ENCODE peak calls at places on chromosomes 13 and 19, in four cellular contexts. L is neural progenitor cell, F is choroid plexus epithelial cell, S is IMR-90. G is an unnamed sample.

GRCh38 chr13:94701313-94702180 is 10.8 kb downstream of the SOX21 start:
- DNase-seq in F (no peak), L (no peak), S (no peak), G (no peak)

GRCh38 chr13:106744516-106744915 is 176.6 kb upstream of the ARGLU1 start:
- DNase-seq in F (no peak), L (no peak), S (no peak), G (no peak)

GRCh38 chr13:52906122-52906903 is 57.9 kb upstream of the PCDH8 start:
- DNase-seq in F (no peak), S (no peak), L (no peak), G (no peak)

GRCh38 chr19:7652061-7652641 is 15.2 kb downstream of the STXBP2 start:
- DNase-seq in S (peak), F (peak), L (peak), G (peak)

GRCh38 chr13:39224841-39225240 is 186.6 kb downstream of the NHLRC3 start:
- DNase-seq in L (no peak), F (no peak), S (no peak), G (no peak)

GRCh38 chr13:113848431-113849260 is 15.2 kb downstream of the GAS6 start:
- DNase-seq in L (no peak), F (no peak), S (no peak), G (no peak)

GRCh38 chr19:2474232-2475017 is 1.5 kb upstream of the GADD45B start:
- DNase-seq in S (peak), F (peak), L (peak), G (no peak)

GRCh38 chr19:17481986-17482385 is 11.7 kb downstream of the SLC27A1 start:
- DNase-seq in L (no peak), S (no peak), F (no peak), G (no peak)

GRCh38 chr13:80955487-80955886 is 614.6 kb upstream of the SPRY2 start:
- DNase-seq in S (no peak), F (peak), L (no peak), G (peak)

GRCh38 chr19:6674868-6675305 is 4.9 kb upstream of the TNFSF14 start:
- DNase-seq in S (peak), L (peak), F (peak), G (peak)

GRCh38 chr19:5964816-5965565 is 12.9 kb downstream of the RANBP3 start:
- DNase-seq in S (no peak), F (no peak), L (no peak), G (no peak)

GRCh38 chr19:58196911-58197616 is 14.2 kb downstream of the ZNF274 start:
- DNase-seq in S (peak), L (no peak), F (peak), G (no peak)

GRCh38 chr19:47158367-47158791 is 27.7 kb downstream of the SAE1 start:
- DNase-seq in L (no peak), S (no peak), F (no peak), G (no peak)

GRCh38 chr19:19043881-19044280 is 10.5 kb downstream of the ARMC6 start:
- DNase-seq in S (no peak), F (no peak), L (no peak), G (no peak)

GRCh38 chr19:35266149-35266903 is 2.4 kb upstream of the USF2 start:
- DNase-seq in F (no peak), L (no peak), S (no peak), G (no peak)

GRCh38 chr13:77544365-77544764 is 8.9 kb downstream of the SCEL start:
- DNase-seq in S (no peak), F (peak), L (no peak), G (no peak)

GRCh38 chr13:28707629-28708427 is 10.9 kb downstream of the SLC46A3 start:
- DNase-seq in S (peak), F (peak), L (no peak), G (no peak)

GRCh38 chr19:13960863-13961784 is 8.8 kb downstream of the DCAF15 start:
- DNase-seq in F (no peak), L (no peak), S (no peak), G (no peak)

GRCh38 chr19:1013218-1013617 is 7.7 kb downstream of the TMEM259 start:
- DNase-seq in F (no peak), L (no peak), S (no peak), G (no peak)

GRCh38 chr19:17766543-17767131 is 15.4 kb downstream of the FCHO1 start:
- DNase-seq in S (peak), L (peak), F (peak), G (no peak)

GRCh38 chr13:42654760-42655159 is 80.8 kb downstream of the TNFSF11 start:
- DNase-seq in S (no peak), F (peak), L (no peak), G (no peak)

GRCh38 chr13:23883255-23883654 is 5.9 kb downstream of the MIPEP start:
- DNase-seq in L (no peak), F (no peak), S (no peak), G (no peak)

GRCh38 chr13:73943137-73943964 is 190.9 kb downstream of the KLF12 start:
- DNase-seq in F (no peak), S (no peak), L (no peak), G (no peak)

GRCh38 chr19:11539495-11540365 is 1.1 kb downstream of the CNN1 start:
- DNase-seq in L (peak), S (peak), F (peak), G (no peak)

GRCh38 chr13:32737111-32737571 is 150.9 kb downstream of the PDS5B start:
- DNase-seq in F (peak), L (no peak), S (no peak), G (peak)

GRCh38 chr19:3034845-3035541 is 5.9 kb upstream of the TLE2 start:
- DNase-seq in F (peak), L (peak), S (peak), G (no peak)

GRCh38 chr13:102440259-102440936 is 38.5 kb upstream of the FGF14 start:
- DNase-seq in S (no peak), F (peak), L (no peak), G (no peak)

GRCh38 chr13:40984670-40985366 is 34.3 kb downstream of the ELF1 start:
- DNase-seq in L (no peak), F (peak), S (no peak), G (no peak)

GRCh38 chr13:44903596-44903995 is 85.7 kb downstream of the NUFIP1 start:
- DNase-seq in F (peak), L (peak), S (peak), G (peak)

GRCh38 chr13:96650301-96650886 is 343.9 kb downstream of the OXGR1 start:
- DNase-seq in F (peak), L (no peak), S (no peak), G (peak)

GRCh38 chr19:45117167-45117594 is 24.2 kb downstream of the PPP1R37 start:
- DNase-seq in F (peak), S (peak), L (peak), G (no peak)

GRCh38 chr19:14582894-14583340 is at the start of gene CLEC17A:
- DNase-seq in F (no peak), S (no peak), L (no peak), G (no peak)

GRCh38 chr19:8445488-8446001 is 770 bp downstream of the HNRNPM start:
- DNase-seq in S (no peak), F (peak), L (peak), G (no peak)

GRCh38 chr19:13764821-13765394 is 586 bp downstream of the MRI1 start:
- DNase-seq in F (peak), L (peak), S (no peak), G (no peak)

GRCh38 chr19:38210458-38210987 is 13.5 kb downstream of the DPF1 start:
- DNase-seq in S (peak), F (peak), L (peak), G (no peak)

GRCh38 chr13:49936943-49937273 is 768 bp upstream of the SPRYD7 start:
- DNase-seq in S (no peak), L (peak), F (no peak), G (no peak)

GRCh38 chr13:35278917-35279316 is 197.6 kb downstream of the MAB21L1 start:
- DNase-seq in F (no peak), S (no peak), L (no peak), G (no peak)

GRCh38 chr13:31073859-31074718 is 87.6 kb downstream of the HSPH1 start:
- DNase-seq in S (peak), F (peak), L (peak), G (peak)

DNA sequence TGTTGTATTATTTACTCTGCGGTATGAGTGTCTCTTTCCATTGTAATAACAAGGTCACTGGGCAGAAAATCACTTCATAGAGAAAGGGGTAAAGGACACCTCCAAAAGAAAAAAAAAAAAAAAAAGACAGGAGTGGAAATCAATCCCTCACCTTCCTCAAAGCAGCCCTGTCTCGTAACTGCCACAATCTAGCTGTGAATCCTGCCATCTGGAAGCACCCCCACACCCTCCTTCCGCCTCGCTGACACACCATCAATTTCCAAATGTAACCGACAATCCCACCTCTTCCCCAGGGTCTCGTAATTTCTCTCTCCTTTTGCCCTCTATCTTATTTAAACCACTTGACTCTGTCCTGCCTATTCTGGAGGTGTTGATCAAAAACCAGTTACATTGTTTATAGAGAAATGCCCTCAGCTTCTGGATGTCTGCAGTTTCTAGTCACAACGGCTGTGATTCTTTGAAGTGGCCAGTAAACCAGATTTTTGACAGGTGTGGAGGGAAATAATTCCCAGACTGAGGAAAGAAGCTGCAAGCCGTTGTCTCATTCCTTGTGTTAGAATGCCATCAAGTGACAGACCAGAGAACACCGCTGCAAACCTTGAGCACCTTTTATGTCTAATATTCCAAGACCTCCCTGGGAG is 9.1 kb upstream of the POP4 start:
- DNase-seq in F (peak), S (peak), L (peak), G (no peak)
- TF ChIP-seq CTCF in F (peak), S (peak), L (peak), G (peak)

GRCh38 chr13:51583875-51584730 is at the start of gene WDFY2:
- DNase-seq in S (peak), F (peak), L (peak), G (peak)
- TF ChIP-seq CTCF in S (peak), F (peak), L (no peak), G (no peak)

DNA sequence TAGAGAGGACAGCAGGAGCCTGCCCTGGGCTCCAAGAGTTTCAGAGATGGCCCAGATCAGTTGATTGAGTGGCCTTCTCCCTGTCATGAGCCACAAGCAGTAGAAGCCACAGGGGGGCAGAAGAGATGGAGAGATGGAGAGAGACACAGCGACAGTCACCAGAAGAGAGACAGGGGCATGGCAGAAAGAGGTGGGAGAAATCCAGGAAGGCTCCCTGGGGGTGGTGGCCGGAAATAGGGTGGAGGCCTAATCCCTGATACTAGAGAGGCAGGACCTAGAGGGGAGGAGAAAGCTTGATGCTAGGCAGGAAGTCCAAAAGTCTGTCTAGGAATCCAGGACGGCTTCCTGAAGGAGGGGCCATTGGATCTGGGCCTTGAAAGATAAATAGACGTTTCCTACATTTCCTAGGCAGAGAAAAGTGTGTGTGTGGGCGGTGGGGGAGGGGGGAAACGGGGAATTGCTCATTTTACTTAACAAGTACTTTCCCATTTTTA is 9.6 kb upstream of the TPM4 start:
- DNase-seq in F (no peak), S (peak), L (no peak), G (no peak)
- TF ChIP-seq CTCF in F (peak), S (peak), L (no peak), G (peak)

DNA sequence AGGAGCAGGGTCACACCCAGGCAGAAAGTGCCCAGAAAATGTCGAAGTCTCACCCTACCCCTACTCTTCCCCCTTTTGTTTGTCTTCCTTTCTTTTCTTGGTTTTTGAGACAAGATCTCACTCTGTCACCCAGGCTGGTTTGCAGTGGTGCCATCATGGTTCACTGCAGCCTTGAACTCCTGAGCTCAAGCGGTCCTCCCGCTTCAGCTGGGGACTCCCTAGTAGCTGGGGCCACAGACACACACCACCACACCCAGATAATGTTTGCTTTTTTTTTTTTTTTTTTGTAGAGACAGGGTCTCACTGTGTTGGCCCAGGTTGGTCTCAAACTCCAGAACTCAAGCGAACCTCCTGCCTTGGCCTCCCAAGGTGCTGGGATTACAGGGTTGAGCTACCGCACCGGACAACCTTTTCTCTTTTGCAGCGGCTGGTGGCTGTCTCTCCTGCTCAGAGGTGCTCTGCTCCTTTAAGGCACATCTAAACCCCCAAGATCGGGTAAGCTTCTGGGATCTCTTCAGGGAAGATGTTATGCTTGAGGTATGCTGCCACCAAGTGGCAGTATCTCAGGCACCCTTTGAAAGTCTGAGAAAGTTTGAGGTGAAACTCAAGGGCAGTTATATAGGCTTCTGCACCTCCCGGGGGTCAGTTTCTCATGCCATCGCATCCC is 22.4 kb upstream of the EBI3 start:
- DNase-seq in S (peak), F (peak), L (no peak), G (no peak)
- TF ChIP-seq CTCF in S (peak), F (peak), L (peak), G (peak)

G was measured in retinal pigment epithelial cell.